ENCODE peak calls at places on chromosomes 4 and X, in six cellular contexts. A, H, D, Y, P and X are unnamed samples.

GRCh38 chr4:155972098-155972497 is 18.4 kb upstream of the CTSO start:
- DNase-seq in A (no peak), H (no peak), D (no peak), Y (no peak), P (no peak), X (no peak)

GRCh38 chr4:72933029-72933428 is 136.5 kb downstream of the COX18 start:
- DNase-seq in A (no peak), H (no peak), D (no peak), Y (no peak), P (no peak), X (no peak)

GRCh38 chrX:11629593-11630211 is 36.0 kb downstream of the ARHGAP6 start:
- DNase-seq in A (peak), H (no peak), D (no peak), Y (no peak), P (no peak), X (no peak)

GRCh38 chrX:133448512-133449076 is 33.3 kb upstream of the GPC4 start:
- DNase-seq in A (no peak), H (no peak), D (no peak), Y (no peak), P (peak), X (no peak)

GRCh38 chr4:74948279-74948678 is 15.4 kb downstream of the PARM1 start:
- DNase-seq in A (no peak), H (no peak), D (no peak), Y (no peak), P (no peak), X (no peak)

GRCh38 chr4:185810746-185811508 is 1.1 kb downstream of the SORBS2 start:
- DNase-seq in A (no peak), H (no peak), D (no peak), Y (no peak), P (peak), X (no peak)

GRCh38 chr4:155530290-155530689 is 136.4 kb upstream of the GUCY1A1 start:
- DNase-seq in A (no peak), H (no peak), D (no peak), Y (no peak), P (no peak), X (no peak)

GRCh38 chr4:151325320-151326246 is at the start of gene SH3D19:
- DNase-seq in A (peak), H (no peak), D (no peak), Y (peak), P (peak), X (no peak)

GRCh38 chr4:120066182-120066524 is 495 bp downstream of the MAD2L1 start:
- DNase-seq in A (no peak), H (peak), D (peak), Y (no peak), P (no peak), X (no peak)

GRCh38 chr4:156686120-156686519 is 285.5 kb downstream of the PDGFC start:
- DNase-seq in A (no peak), H (no peak), D (no peak), Y (no peak), P (no peak), X (no peak)

GRCh38 chr4:8208565-8208964 is 9.5 kb downstream of the SH3TC1 start:
- DNase-seq in A (no peak), H (no peak), D (no peak), Y (no peak), P (no peak), X (no peak)

GRCh38 chr4:139247656-139248238 is 32.3 kb downstream of the MGARP start:
- DNase-seq in A (no peak), H (no peak), D (no peak), Y (no peak), P (no peak), X (no peak)

GRCh38 chr4:84733343-84734033 is 150.6 kb downstream of the CDS1 start:
- DNase-seq in A (no peak), H (no peak), D (no peak), Y (no peak), P (no peak), X (no peak)

GRCh38 chr4:138055890-138056289 is 186.3 kb downstream of the SLC7A11 start:
- DNase-seq in A (no peak), H (no peak), D (no peak), Y (no peak), P (no peak), X (no peak)

GRCh38 chrX:14356401-14356800 is 172.9 kb upstream of the GLRA2 start:
- DNase-seq in A (no peak), H (no peak), D (no peak), Y (no peak), P (no peak), X (no peak)